ENCODE peak calls at places on chromosome 18, in ten cellular contexts. P is GM20000, L is PC-3, Q is progenitor cell of endocrine pancreas, G is tibial nerve, J is breast epithelium, R is lower leg skin, D is uterus, K is type B pancreatic cell, C is heart left ventricle. I is an unnamed sample.

GRCh38 chr18:27713727-27714080 is 463.2 kb downstream of the CDH2 start:
- DNase-seq in P (no peak), Q (no peak), R (no peak), C (no peak), J (no peak), D (no peak), K (no peak), L (no peak), G (no peak), I (no peak)

GRCh38 chr18:65439184-65439583 is 311.6 kb upstream of the CDH7 start:
- DNase-seq in P (no peak), L (peak), G (no peak), Q (no peak), K (no peak), J (no peak), C (no peak), D (no peak), R (no peak), I (no peak)

GRCh38 chr18:34122724-34123334 is 101.9 kb downstream of the NOL4 start:
- DNase-seq in L (peak), J (no peak), D (no peak), P (peak), G (no peak), R (no peak), K (no peak), Q (no peak), C (peak), I (no peak)

GRCh38 chr18:32060026-32060425 is 31.6 kb upstream of the RNF138 start:
- DNase-seq in D (no peak), C (no peak), P (no peak), J (no peak), K (no peak), Q (no peak), R (no peak), G (no peak), L (no peak), I (no peak)

GRCh38 chr18:74977041-74977440 is 231.9 kb downstream of the PTGR3 start:
- DNase-seq in L (no peak), D (no peak), P (no peak), G (no peak), C (no peak), R (no peak), Q (no peak), K (no peak), J (no peak), I (no peak)

GRCh38 chr18:9810216-9810804 is 75.5 kb upstream of the TXNDC2 start:
- DNase-seq in J (no peak), D (no peak), Q (no peak), C (no peak), G (no peak), K (no peak), L (no peak), P (no peak), R (no peak), I (no peak)

GRCh38 chr18:28767781-28768211 is 590.9 kb upstream of the CDH2 start:
- DNase-seq in L (peak), G (no peak), J (no peak), D (no peak), P (no peak), R (no peak), Q (no peak), K (no peak), C (no peak), I (no peak)

GRCh38 chr18:68916734-68917133 is 118.9 kb downstream of the CCDC102B start:
- DNase-seq in G (no peak), L (peak), K (no peak), C (no peak), R (no peak), D (no peak), Q (no peak), J (no peak), P (no peak), I (no peak)

GRCh38 chr18:13501896-13502295 is 224.5 kb downstream of the FAM210A start:
- DNase-seq in K (no peak), R (no peak), J (no peak), Q (no peak), G (no peak), L (no peak), P (peak), D (no peak), C (no peak), I (no peak)

GRCh38 chr18:58183226-58183625 is 139.2 kb downstream of the NEDD4L start:
- DNase-seq in C (no peak), D (no peak), L (no peak), K (no peak), R (no peak), Q (no peak), P (no peak), G (no peak), J (peak), I (no peak)

GRCh38 chr18:35005963-35006577 is 35.1 kb upstream of the MAPRE2 start:
- DNase-seq in K (no peak), C (no peak), P (peak), D (no peak), G (no peak), R (no peak), Q (no peak), J (no peak), L (peak), I (no peak)

GRCh38 chr18:79544386-79544963 is 135.1 kb upstream of the CTDP1 start:
- DNase-seq in Q (no peak), G (no peak), D (peak), R (no peak), K (peak), L (no peak), P (no peak), C (peak), J (peak), I (no peak)

GRCh38 chr18:54129448-54130134 is 94.9 kb downstream of the MBD2 start:
- DNase-seq in D (no peak), P (peak), K (no peak), C (no peak), L (no peak), J (no peak), Q (no peak), G (no peak), R (no peak), I (no peak)

GRCh38 chr18:55124078-55124477 is 164.8 kb upstream of the CCDC68 start:
- DNase-seq in P (no peak), C (peak), D (no peak), K (no peak), L (no peak), G (no peak), R (peak), J (no peak), Q (no peak), I (no peak)

GRCh38 chr18:3799515-3799914 is 349.5 kb downstream of the TGIF1 start:
- DNase-seq in J (no peak), Q (no peak), K (no peak), P (no peak), R (no peak), D (no peak), C (no peak), G (no peak), L (no peak), I (no peak)

GRCh38 chr18:59649575-59649974 is 47.6 kb downstream of the CCBE1 start:
- DNase-seq in G (no peak), C (no peak), K (no peak), L (no peak), J (no peak), R (no peak), D (no peak), Q (no peak), P (no peak), I (no peak)

GRCh38 chr18:59646946-59647307 is 50.3 kb downstream of the CCBE1 start:
- DNase-seq in L (no peak), J (no peak), P (no peak), C (no peak), Q (no peak), D (no peak), G (no peak), K (no peak), R (no peak), I (no peak)

GRCh38 chr18:59650266-59650820 is 46.9 kb downstream of the CCBE1 start:
- DNase-seq in D (no peak), J (no peak), R (no peak), C (no peak), Q (no peak), L (no peak), P (no peak), G (no peak), K (no peak), I (no peak)

GRCh38 chr18:59643740-59644139 is 53.5 kb downstream of the CCBE1 start:
- DNase-seq in P (no peak), D (no peak), K (peak), J (no peak), G (no peak), C (no peak), L (no peak), Q (no peak), R (no peak), I (no peak)

GRCh38 chr18:59646228-59646945 is 50.8 kb downstream of the CCBE1 start:
- DNase-seq in L (no peak), G (no peak), K (no peak), J (no peak), C (no peak), R (peak), Q (no peak), D (peak), P (no peak), I (no peak)
- TF ChIP-seq CTCF in L (peak), G (no peak), K (no peak), J (no peak), C (no peak), R (no peak), Q (no peak), D (no peak), P (no peak), I (no peak)

DNA sequence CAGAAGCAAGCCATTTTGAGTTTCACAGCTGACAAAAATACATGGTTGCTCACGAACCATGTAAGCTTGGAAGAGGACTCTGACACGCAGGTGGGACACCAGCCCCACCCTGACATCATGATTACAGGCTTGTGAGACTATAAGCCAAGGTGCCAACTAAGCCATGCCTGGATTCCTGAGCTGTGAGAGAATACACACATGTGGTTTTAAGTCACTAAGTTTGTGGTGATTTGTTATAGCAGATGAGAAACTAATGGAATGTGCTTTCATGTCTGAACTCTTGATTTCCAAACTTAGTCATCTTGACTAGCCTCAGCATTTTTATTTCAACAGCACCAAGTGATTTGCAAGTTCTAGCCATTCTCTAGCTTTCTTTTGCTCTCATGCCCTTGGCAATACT is 676.1 kb upstream of the CELF4 start:
- DNase-seq in C (no peak), D (no peak), R (no peak), K (no peak), L (no peak), Q (no peak), P (no peak), J (no peak), G (no peak), I (no peak)
- TF ChIP-seq CTCF in C (no peak), D (no peak), R (no peak), K (no peak), L (no peak), Q (no peak), P (no peak), J (no peak), G (no peak), I (no peak)

GRCh38 chr18:7224198-7224597 is 6.7 kb upstream of the LRRC30 start:
- DNase-seq in P (no peak), L (no peak), Q (no peak), K (no peak), G (no peak), J (no peak), D (no peak), R (no peak), C (no peak), I (no peak)
- TF ChIP-seq CTCF in P (no peak), L (no peak), Q (no peak), K (no peak), G (no peak), J (no peak), D (no peak), R (no peak), C (no peak), I (no peak)

GRCh38 chr18:78069784-78070664 is 820.4 kb downstream of the GALR1 start:
- DNase-seq in R (no peak), L (no peak), Q (no peak), G (peak), C (peak), P (no peak), J (no peak), D (no peak), K (no peak), I (no peak)

GRCh38 chr18:78071146-78071710 is 821.6 kb downstream of the GALR1 start:
- DNase-seq in L (no peak), C (no peak), J (no peak), D (no peak), K (no peak), G (no peak), Q (no peak), R (no peak), P (no peak), I (peak)

GRCh38 chr18:78080081-78080480 is 830.4 kb downstream of the GALR1 start:
- DNase-seq in G (no peak), R (no peak), P (no peak), J (no peak), K (no peak), C (no peak), Q (no peak), D (no peak), L (no peak), I (no peak)

GRCh38 chr18:78073275-78073674 is 823.6 kb downstream of the GALR1 start:
- DNase-seq in G (no peak), C (no peak), R (no peak), Q (no peak), J (no peak), P (no peak), L (peak), D (no peak), K (no peak), I (no peak)

DNA sequence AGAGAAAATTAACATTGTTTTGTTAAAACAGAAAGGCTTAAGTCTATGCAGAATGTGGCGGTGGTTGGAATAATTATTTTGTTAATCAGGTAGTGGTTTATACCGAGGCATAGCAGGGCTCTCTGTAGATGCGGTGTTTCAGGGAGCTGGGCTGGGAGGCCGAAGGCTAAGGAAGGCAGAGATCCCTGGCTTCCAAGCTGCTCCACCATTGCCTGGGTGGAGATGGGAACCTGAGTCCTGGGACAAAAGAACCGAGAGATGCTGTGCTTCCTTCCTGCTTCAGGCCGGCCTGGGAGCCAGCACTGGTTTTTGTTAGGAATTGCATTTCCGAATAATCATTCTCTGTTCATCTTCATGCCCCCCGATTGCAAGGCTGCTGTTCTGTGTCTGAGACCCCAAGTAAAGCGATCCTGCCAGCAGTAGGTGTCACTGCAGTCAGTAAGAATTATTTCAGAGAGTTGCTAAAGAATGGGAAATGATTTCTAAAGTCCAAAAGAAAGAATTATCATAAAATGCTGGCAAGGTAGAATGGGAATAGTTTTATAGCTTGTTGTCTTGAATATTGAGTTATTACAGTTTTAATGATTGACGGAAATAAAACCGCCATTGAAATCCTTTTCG is 824.9 kb downstream of the GALR1 start:
- DNase-seq in Q (no peak), K (no peak), R (no peak), L (no peak), J (no peak), C (no peak), G (no peak), P (no peak), D (no peak), I (no peak)
- TF ChIP-seq CTCF in Q (no peak), K (peak), R (no peak), L (no peak), J (no peak), C (peak), G (no peak), P (no peak), D (no peak), I (no peak)

DNA sequence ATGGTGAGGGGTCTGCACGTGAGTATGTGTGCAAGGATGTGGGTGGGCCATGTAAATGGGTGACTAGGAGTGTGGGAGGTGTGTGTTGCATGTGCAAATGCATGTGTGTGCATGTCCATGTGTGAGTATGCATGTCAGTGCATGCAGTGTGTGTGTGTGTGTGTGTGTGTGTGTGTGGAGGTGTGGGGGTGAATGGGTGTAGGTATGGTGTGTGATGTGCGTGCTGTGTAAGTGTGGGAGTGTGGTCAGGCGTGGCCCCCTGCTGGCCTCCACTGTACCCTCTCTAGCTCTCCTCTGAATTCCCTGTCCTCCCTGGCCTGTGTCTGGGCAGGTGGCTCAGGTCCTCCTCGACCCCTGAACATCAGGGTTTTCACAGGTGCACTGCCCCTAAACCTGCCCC is 230.3 kb downstream of the CELF4 start:
- DNase-seq in P (no peak), R (no peak), Q (no peak), C (no peak), G (no peak), L (no peak), J (no peak), D (no peak), K (no peak), I (no peak)
- TF ChIP-seq CTCF in P (no peak), R (no peak), Q (peak), C (peak), G (no peak), L (peak), J (no peak), D (no peak), K (peak), I (no peak)

DNA sequence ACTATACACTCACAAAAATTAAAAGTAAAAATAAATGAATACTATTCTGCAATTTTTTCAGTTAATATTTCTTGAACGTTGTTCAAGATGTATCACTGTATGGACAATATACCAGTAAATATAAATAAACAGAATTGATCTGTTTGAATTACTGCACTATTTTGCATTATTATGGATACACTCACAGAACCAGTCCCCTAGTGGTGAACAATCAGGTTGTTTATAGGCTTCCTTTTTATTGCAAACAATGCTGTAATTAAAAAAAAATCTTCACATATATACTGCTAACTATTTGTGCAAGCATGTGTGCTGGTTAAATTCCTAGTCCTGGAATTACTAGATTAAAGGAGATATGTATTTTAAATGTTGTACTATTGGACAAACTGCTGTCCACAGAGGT is 306.0 kb downstream of the FBXO15 start:
- DNase-seq in J (no peak), C (no peak), D (no peak), Q (no peak), K (no peak), R (no peak), L (peak), G (no peak), P (no peak), I (no peak)
- TF ChIP-seq CTCF in J (no peak), C (no peak), D (no peak), Q (peak), K (peak), R (no peak), L (peak), G (no peak), P (no peak), I (no peak)

GRCh38 chr18:24050916-24051255 is 36.3 kb downstream of the TTC39C start:
- DNase-seq in K (no peak), R (no peak), L (no peak), C (no peak), D (no peak), P (no peak), Q (no peak), G (no peak), J (no peak), I (no peak)
- TF ChIP-seq CTCF in K (no peak), R (no peak), L (no peak), C (no peak), D (no peak), P (no peak), Q (no peak), G (no peak), J (no peak), I (no peak)

GRCh38 chr18:8614875-8615274 is 5.6 kb downstream of the RAB12 start:
- DNase-seq in C (no peak), Q (no peak), P (no peak), K (no peak), R (no peak), J (no peak), G (no peak), D (no peak), L (no peak), I (peak)
- TF ChIP-seq CTCF in C (no peak), Q (no peak), P (no peak), K (no peak), R (no peak), J (no peak), G (no peak), D (no peak), L (no peak), I (no peak)

GRCh38 chr18:6219116-6219717 is 195.5 kb downstream of the L3MBTL4 start:
- DNase-seq in D (peak), C (peak), L (peak), G (no peak), Q (peak), P (peak), K (no peak), J (no peak), R (no peak), I (no peak)
- TF ChIP-seq CTCF in D (no peak), C (peak), L (peak), G (no peak), Q (peak), P (peak), K (peak), J (no peak), R (no peak), I (peak)

GRCh38 chr18:46379323-46379950 is 275.3 kb downstream of the HAUS1 start:
- DNase-seq in J (no peak), D (no peak), Q (no peak), K (no peak), L (no peak), C (no peak), G (no peak), P (no peak), R (no peak), I (no peak)

GRCh38 chr18:46378864-46379207 is 274.7 kb downstream of the HAUS1 start:
- DNase-seq in R (no peak), C (no peak), G (no peak), P (no peak), J (no peak), D (no peak), L (no peak), Q (no peak), K (no peak), I (no peak)

GRCh38 chr18:46378126-46378863 is 274.1 kb downstream of the HAUS1 start:
- DNase-seq in J (no peak), C (no peak), G (no peak), Q (no peak), R (no peak), K (no peak), D (no peak), L (no peak), P (no peak), I (no peak)

GRCh38 chr18:46374850-46375249 is 270.7 kb downstream of the HAUS1 start:
- DNase-seq in Q (peak), J (peak), G (no peak), D (no peak), K (no peak), P (no peak), L (no peak), R (no peak), C (no peak), I (peak)

DNA sequence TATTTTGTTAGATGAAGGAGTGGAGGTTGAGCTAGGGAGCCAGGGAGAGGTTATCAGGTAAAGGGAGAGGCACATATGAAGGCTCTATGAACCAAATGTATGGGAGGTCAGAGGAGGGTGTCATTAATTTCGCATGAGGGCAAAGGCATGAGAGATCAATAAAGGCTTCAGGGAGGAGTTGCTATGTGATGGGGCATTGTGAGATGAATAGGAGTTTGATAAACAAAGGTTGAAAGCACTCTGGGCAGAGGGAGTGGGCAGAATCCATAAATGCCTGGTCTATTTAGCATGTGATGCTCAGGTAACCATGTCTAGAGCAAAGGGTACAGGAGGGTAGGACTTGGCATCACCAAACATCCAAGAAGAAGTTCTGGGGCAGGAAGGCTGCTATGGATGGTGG is 273.4 kb downstream of the HAUS1 start:
- DNase-seq in C (no peak), K (no peak), D (no peak), R (no peak), P (no peak), L (no peak), Q (no peak), G (no peak), J (no peak), I (no peak)
- TF ChIP-seq CTCF in C (no peak), K (no peak), D (no peak), R (no peak), P (no peak), L (no peak), Q (no peak), G (no peak), J (no peak), I (no peak)